ENCODE peak calls at places on chromosome 20, in seven cellular contexts. One of them, this sample, is unnamed.
A peak's percentile ranks its signal among the peaks of the same experiment; 100 is the strongest.

GRCh38 chr20:7841967-7842301 is 98.3 kb downstream of the HAO1 start:
- DNase-seq in PC-9: no peak
- DNase-seq in GM23248: peak; percentile 92
- DNase-seq in astrocyte: peak; percentile 95
- DNase-seq in hepatocyte: peak; percentile 38
- DNase-seq in Karpas-422: no peak
- DNase-seq in OCI-LY7: no peak
- DNase-seq in this sample: peak; percentile 85

GRCh38 chr20:356745-357144 is 9.8 kb downstream of the NRSN2 start:
- DNase-seq in PC-9: no peak
- DNase-seq in GM23248: no peak
- DNase-seq in astrocyte: no peak
- DNase-seq in hepatocyte: no peak
- DNase-seq in Karpas-422: no peak
- DNase-seq in OCI-LY7: no peak
- DNase-seq in this sample: no peak

GRCh38 chr20:1897486-1897885 is 2.3 kb downstream of the SIRPA start:
- DNase-seq in PC-9: no peak
- DNase-seq in GM23248: peak; percentile 61
- DNase-seq in astrocyte: no peak
- DNase-seq in hepatocyte: no peak
- DNase-seq in Karpas-422: peak; percentile 56
- DNase-seq in OCI-LY7: no peak
- DNase-seq in this sample: no peak

GRCh38 chr20:23151885-23152284 is 65.8 kb upstream of the CD93 start:
- DNase-seq in PC-9: no peak
- DNase-seq in GM23248: peak; percentile 51
- DNase-seq in astrocyte: no peak
- DNase-seq in hepatocyte: peak; percentile 32
- DNase-seq in Karpas-422: no peak
- DNase-seq in OCI-LY7: no peak
- DNase-seq in this sample: no peak

GRCh38 chr20:34472246-34472925 is 43.8 kb upstream of the DYNLRB1 start:
- DNase-seq in PC-9: no peak
- DNase-seq in GM23248: peak; percentile 85
- DNase-seq in astrocyte: peak; percentile 59
- DNase-seq in hepatocyte: peak; percentile 15
- DNase-seq in Karpas-422: no peak
- DNase-seq in OCI-LY7: no peak
- DNase-seq in this sample: peak; percentile 72

GRCh38 chr20:41734506-41734945 is 116.3 kb upstream of the CHD6 start:
- DNase-seq in PC-9: no peak
- DNase-seq in GM23248: peak; percentile 55
- DNase-seq in astrocyte: peak; percentile 1
- DNase-seq in hepatocyte: peak; percentile 69
- DNase-seq in Karpas-422: peak; percentile 70
- DNase-seq in OCI-LY7: peak; percentile 51
- DNase-seq in this sample: peak; percentile 10

GRCh38 chr20:48541581-48542071 is 286.2 kb downstream of the PREX1 start:
- DNase-seq in PC-9: no peak
- DNase-seq in GM23248: no peak
- DNase-seq in astrocyte: no peak
- DNase-seq in hepatocyte: no peak
- DNase-seq in Karpas-422: no peak
- DNase-seq in OCI-LY7: no peak
- DNase-seq in this sample: no peak

GRCh38 chr20:45944965-45945677 is 10.6 kb downstream of the PCIF1 start:
- DNase-seq in PC-9: peak; percentile 29
- DNase-seq in GM23248: no peak
- DNase-seq in astrocyte: no peak
- DNase-seq in hepatocyte: no peak
- DNase-seq in Karpas-422: no peak
- DNase-seq in OCI-LY7: no peak
- DNase-seq in this sample: no peak

GRCh38 chr20:41169791-41170351 is 32.5 kb downstream of the PLCG1 start:
- DNase-seq in PC-9: no peak
- DNase-seq in GM23248: peak; percentile 86
- DNase-seq in astrocyte: peak; percentile 67
- DNase-seq in hepatocyte: no peak
- DNase-seq in Karpas-422: no peak
- DNase-seq in OCI-LY7: no peak
- DNase-seq in this sample: peak; percentile 77

GRCh38 chr20:33914871-33915270 is 78.8 kb upstream of the RALY start:
- DNase-seq in PC-9: peak; percentile 83
- DNase-seq in GM23248: peak; percentile 32
- DNase-seq in astrocyte: peak; percentile 92
- DNase-seq in hepatocyte: no peak
- DNase-seq in Karpas-422: peak; percentile 51
- DNase-seq in OCI-LY7: peak; percentile 92
- DNase-seq in this sample: peak; percentile 94

GRCh38 chr20:30286157-30286556 is 971.3 kb upstream of the DEFB115 start:
- DNase-seq in PC-9: no peak
- DNase-seq in GM23248: no peak
- DNase-seq in astrocyte: no peak
- DNase-seq in hepatocyte: no peak
- DNase-seq in Karpas-422: no peak
- DNase-seq in OCI-LY7: peak; percentile 2
- DNase-seq in this sample: peak; percentile 39

GRCh38 chr20:46752639-46753235 is 43.3 kb downstream of the SLC2A10 start:
- DNase-seq in PC-9: no peak
- DNase-seq in GM23248: peak; percentile 82
- DNase-seq in astrocyte: peak; percentile 20
- DNase-seq in hepatocyte: peak; percentile 85
- DNase-seq in Karpas-422: peak; percentile 84
- DNase-seq in OCI-LY7: peak; percentile 75
- DNase-seq in this sample: peak; percentile 40

GRCh38 chr20:4167261-4168004 is 152.1 kb upstream of the RNF24 start:
- DNase-seq in PC-9: no peak
- DNase-seq in GM23248: no peak
- DNase-seq in astrocyte: no peak
- DNase-seq in hepatocyte: peak; percentile 55
- DNase-seq in Karpas-422: no peak
- DNase-seq in OCI-LY7: no peak
- DNase-seq in this sample: no peak

GRCh38 chr20:35145141-35145564 is 2.0 kb downstream of the EDEM2 start:
- DNase-seq in PC-9: peak; percentile 55
- DNase-seq in GM23248: peak; percentile 62
- DNase-seq in astrocyte: peak; percentile 50
- DNase-seq in hepatocyte: peak; percentile 68
- DNase-seq in Karpas-422: peak; percentile 79
- DNase-seq in OCI-LY7: peak; percentile 81
- DNase-seq in this sample: peak; percentile 62

GRCh38 chr20:57594092-57594911 is 25.9 kb downstream of the ZBP1 start:
- DNase-seq in PC-9: no peak
- DNase-seq in GM23248: peak; percentile 47
- DNase-seq in astrocyte: no peak
- DNase-seq in hepatocyte: peak; percentile 69
- DNase-seq in Karpas-422: peak; percentile 83
- DNase-seq in OCI-LY7: peak; percentile 63
- DNase-seq in this sample: peak; percentile 36

GRCh38 chr20:41027366-41027765 is 1.3 kb upstream of the TOP1 start:
- DNase-seq in PC-9: no peak
- DNase-seq in GM23248: no peak
- DNase-seq in astrocyte: no peak
- DNase-seq in hepatocyte: no peak
- DNase-seq in Karpas-422: no peak
- DNase-seq in OCI-LY7: no peak
- DNase-seq in this sample: no peak

GRCh38 chr20:33061626-33062025 is 7.9 kb downstream of the BPIFB3 start:
- DNase-seq in PC-9: no peak
- DNase-seq in GM23248: no peak
- DNase-seq in astrocyte: no peak
- DNase-seq in hepatocyte: no peak
- DNase-seq in Karpas-422: no peak
- DNase-seq in OCI-LY7: no peak
- DNase-seq in this sample: no peak

GRCh38 chr20:59001449-59002171 is 5.4 kb downstream of the CTSZ start:
- DNase-seq in PC-9: no peak
- DNase-seq in GM23248: no peak
- DNase-seq in astrocyte: no peak
- DNase-seq in hepatocyte: no peak
- DNase-seq in Karpas-422: no peak
- DNase-seq in OCI-LY7: no peak
- DNase-seq in this sample: no peak

GRCh38 chr20:37407117-37407566 is 61.2 kb downstream of the SRC start:
- DNase-seq in PC-9: no peak
- DNase-seq in GM23248: peak; percentile 46
- DNase-seq in astrocyte: no peak
- DNase-seq in hepatocyte: no peak
- DNase-seq in Karpas-422: peak; percentile 55
- DNase-seq in OCI-LY7: no peak
- DNase-seq in this sample: no peak
- H3K4me3 ChIP-seq in PC-9: no peak overlapping the region
- H3K4me3 ChIP-seq in GM23248: peak overlapping the region; percentile 70
- H3K4me3 ChIP-seq in astrocyte: no peak overlapping the region
- H3K4me3 ChIP-seq in hepatocyte: no peak overlapping the region
- H3K4me3 ChIP-seq in Karpas-422: peak overlapping the region; percentile 47
- H3K4me3 ChIP-seq in OCI-LY7: no peak overlapping the region
- H3K4me3 ChIP-seq in this sample: no peak overlapping the region

DNA sequence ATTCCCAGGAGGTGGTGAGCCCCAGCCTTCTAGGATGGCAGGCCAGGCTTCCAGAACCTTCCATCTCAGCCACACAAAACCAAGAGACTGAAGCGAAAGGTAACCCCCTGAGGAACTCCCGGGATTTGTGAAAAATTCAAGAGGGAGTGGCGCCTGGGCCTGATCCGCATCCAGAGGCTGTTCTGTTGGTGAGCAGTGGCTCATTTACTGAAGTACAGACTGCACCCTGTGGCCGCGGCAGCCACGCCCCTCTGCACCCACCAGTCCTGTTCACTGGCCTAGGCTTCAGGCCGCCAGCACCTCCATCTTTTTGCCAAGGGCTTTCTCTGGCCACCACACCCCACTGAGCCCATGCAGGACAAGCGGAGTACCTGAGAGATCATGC is 79.1 kb upstream of the PTPN1 start:
- DNase-seq in PC-9: no peak
- DNase-seq in GM23248: no peak
- DNase-seq in astrocyte: no peak
- DNase-seq in hepatocyte: no peak
- DNase-seq in Karpas-422: no peak
- DNase-seq in OCI-LY7: no peak
- DNase-seq in this sample: no peak
- H3K4me2 ChIP-seq in PC-9: no peak overlapping the region
- H3K4me2 ChIP-seq in GM23248: no peak overlapping the region
- H3K4me2 ChIP-seq in astrocyte: no peak overlapping the region
- H3K4me2 ChIP-seq in hepatocyte: no peak overlapping the region
- H3K4me2 ChIP-seq in Karpas-422: no peak overlapping the region
- H3K4me2 ChIP-seq in OCI-LY7: no peak overlapping the region
- H3K4me2 ChIP-seq in this sample: no peak overlapping the region

GRCh38 chr20:5989539-5989938 is 39.1 kb downstream of the MCM8 start:
- DNase-seq in PC-9: no peak
- DNase-seq in GM23248: no peak
- DNase-seq in astrocyte: no peak
- DNase-seq in hepatocyte: no peak
- DNase-seq in Karpas-422: peak; percentile 49
- DNase-seq in OCI-LY7: no peak
- DNase-seq in this sample: no peak

GRCh38 chr20:5990946-5991345 is 40.5 kb downstream of the MCM8 start:
- DNase-seq in PC-9: no peak
- DNase-seq in GM23248: no peak
- DNase-seq in astrocyte: no peak
- DNase-seq in hepatocyte: no peak
- DNase-seq in Karpas-422: no peak
- DNase-seq in OCI-LY7: no peak
- DNase-seq in this sample: no peak

GRCh38 chr20:5987383-5987782 is 36.9 kb downstream of the MCM8 start:
- DNase-seq in PC-9: no peak
- DNase-seq in GM23248: no peak
- DNase-seq in astrocyte: no peak
- DNase-seq in hepatocyte: no peak
- DNase-seq in Karpas-422: no peak
- DNase-seq in OCI-LY7: no peak
- DNase-seq in this sample: no peak

GRCh38 chr20:5996765-5997164 is 46.3 kb downstream of the MCM8 start:
- DNase-seq in PC-9: peak; percentile 70
- DNase-seq in GM23248: no peak
- DNase-seq in astrocyte: no peak
- DNase-seq in hepatocyte: no peak
- DNase-seq in Karpas-422: no peak
- DNase-seq in OCI-LY7: peak; percentile 29
- DNase-seq in this sample: no peak

GRCh38 chr20:5991623-5992441 is 41.4 kb downstream of the MCM8 start:
- DNase-seq in PC-9: no peak
- DNase-seq in GM23248: peak; percentile 67
- DNase-seq in astrocyte: peak; percentile 55
- DNase-seq in hepatocyte: peak; percentile 43
- DNase-seq in Karpas-422: no peak
- DNase-seq in OCI-LY7: no peak
- DNase-seq in this sample: peak; percentile 61
- H4K20me1 ChIP-seq in PC-9: no peaks in the 10 kb centered on the region
- H4K20me1 ChIP-seq in GM23248: no peaks in the 10 kb centered on the region
- H4K20me1 ChIP-seq in astrocyte: no peaks in the 10 kb centered on the region
- H4K20me1 ChIP-seq in hepatocyte: no peaks in the 10 kb centered on the region
- H4K20me1 ChIP-seq in Karpas-422: no peaks in the 10 kb centered on the region
- H4K20me1 ChIP-seq in OCI-LY7: no peaks in the 10 kb centered on the region
- H4K20me1 ChIP-seq in this sample: no peaks in the 10 kb centered on the region

DNA sequence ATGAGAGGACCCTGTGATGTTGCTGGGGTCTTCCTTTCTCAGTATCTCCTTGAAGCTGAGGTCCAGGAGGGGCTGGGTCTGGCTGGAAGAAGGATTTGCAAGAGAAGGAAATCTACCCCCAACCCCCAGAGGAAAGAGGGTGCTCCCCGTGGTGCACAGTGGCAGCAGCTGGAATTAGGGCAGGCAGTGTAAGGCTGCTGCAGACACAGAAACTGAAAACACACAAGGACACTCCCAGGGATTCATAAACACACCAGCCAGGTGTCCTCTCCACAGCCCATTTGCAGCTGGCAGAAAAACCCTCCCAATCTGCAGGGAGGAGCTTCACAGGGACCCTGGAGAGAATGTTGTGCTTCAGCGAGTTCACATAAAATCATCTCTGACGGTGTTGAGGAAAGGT is 297.2 kb downstream of the CDH26 start:
- DNase-seq in PC-9: no peak
- DNase-seq in GM23248: no peak
- DNase-seq in astrocyte: no peak
- DNase-seq in hepatocyte: no peak
- DNase-seq in Karpas-422: no peak
- DNase-seq in OCI-LY7: no peak
- DNase-seq in this sample: no peak
- H3K4me3 ChIP-seq in PC-9: no peak overlapping the region
- H3K4me3 ChIP-seq in GM23248: no peak overlapping the region
- H3K4me3 ChIP-seq in astrocyte: no peak overlapping the region
- H3K4me3 ChIP-seq in hepatocyte: no peak overlapping the region
- H3K4me3 ChIP-seq in Karpas-422: no peak overlapping the region
- H3K4me3 ChIP-seq in OCI-LY7: no peak overlapping the region
- H3K4me3 ChIP-seq in this sample: no peak overlapping the region